ENCODE peak calls at places on chromosomes 3 and 15, in nine cellular contexts. H is heart right ventricle, G is hepatocyte, K is GM23338, E is IMR-90, D is right lobe of liver, P is tibial artery, T is H1, N is Panc1. B is an unnamed sample. For H3K36me3 and H3K4me1, the result is how much of the 10 kb centered on the place peaks cover.

GRCh38 chr3:126549861-126550487 is 8.8 kb downstream of the C3orf22 start:
- DNase-seq in E (no peak), G (no peak), D (peak), K (no peak), N (no peak), T (peak), P (no peak), H (no peak), B (peak)

GRCh38 chr3:197793246-197793645 is 2.2 kb downstream of the LRCH3 start:
- DNase-seq in K (no peak), N (no peak), E (peak), T (no peak), G (no peak), D (no peak), H (no peak), P (no peak), B (no peak)

GRCh38 chr3:162224736-162225135 is 728.1 kb downstream of the OTOL1 start:
- DNase-seq in H (no peak), D (no peak), G (no peak), P (no peak), K (no peak), T (no peak), N (no peak), E (peak), B (no peak)

GRCh38 chr3:60992395-60992794 is 258.9 kb downstream of the FHIT start:
- DNase-seq in T (no peak), G (no peak), K (no peak), N (no peak), D (no peak), P (peak), H (peak), E (no peak), B (peak)

GRCh38 chr3:66407281-66408218 is 93.3 kb downstream of the LRIG1 start:
- DNase-seq in K (peak), E (peak), T (peak), P (peak), N (peak), G (peak), D (peak), H (peak), B (no peak)

GRCh38 chr3:66035763-66036477 is 2.8 kb downstream of the MAGI1 start:
- DNase-seq in D (no peak), K (peak), N (no peak), E (no peak), T (no peak), P (no peak), G (peak), H (no peak), B (no peak)

GRCh38 chr3:174191380-174191779 is 667.8 kb upstream of the NAALADL2 start:
- DNase-seq in K (no peak), T (no peak), E (no peak), D (no peak), G (no peak), P (no peak), N (no peak), H (no peak), B (no peak)

GRCh38 chr3:188915137-188915536 is 256.6 kb upstream of the TPRG1 start:
- DNase-seq in G (no peak), T (no peak), H (no peak), N (no peak), P (no peak), D (no peak), E (peak), K (no peak), B (no peak)

GRCh38 chr3:189773056-189773455 is 141.9 kb downstream of the TP63 start:
- DNase-seq in P (no peak), K (no peak), N (no peak), D (no peak), G (peak), T (no peak), H (no peak), E (peak), B (no peak)

GRCh38 chr3:141401584-141402475 is 33.5 kb downstream of the ZBTB38 start:
- DNase-seq in T (peak), P (peak), D (peak), N (no peak), G (peak), H (no peak), K (peak), E (no peak), B (peak)

GRCh38 chr3:172233474-172234277 is 194.3 kb downstream of the FNDC3B start:
- DNase-seq in D (no peak), N (no peak), G (no peak), K (no peak), T (no peak), P (no peak), H (no peak), E (no peak), B (no peak)

GRCh38 chr3:128623762-128624176 is 26.8 kb downstream of the RPN1 start:
- DNase-seq in P (peak), G (no peak), N (no peak), T (no peak), K (no peak), E (peak), H (no peak), D (no peak), B (no peak)

GRCh38 chr3:196073188-196073838 is 8.6 kb downstream of the TFRC start:
- DNase-seq in D (no peak), G (peak), H (peak), K (peak), T (peak), E (peak), N (no peak), P (peak), B (no peak)

GRCh38 chr3:188468672-188469071 is 314.7 kb downstream of the LPP start:
- DNase-seq in G (no peak), T (no peak), K (no peak), N (no peak), E (no peak), P (peak), H (no peak), D (no peak), B (no peak)

GRCh38 chr15:65782096-65782495 is 10.0 kb downstream of the DENND4A start:
- DNase-seq in K (no peak), D (no peak), P (no peak), H (no peak), T (no peak), G (no peak), N (no peak), E (no peak), B (no peak)

GRCh38 chr3:62238003-62238402 is 135.3 kb downstream of the FEZF2 start:
- DNase-seq in N (no peak), D (no peak), G (no peak), P (no peak), E (no peak), T (no peak), K (no peak), H (no peak), B (no peak)

GRCh38 chr3:155664922-155665695 is 79.8 kb downstream of the PLCH1 start:
- DNase-seq in E (peak), K (peak), T (no peak), N (no peak), H (peak), G (peak), D (no peak), P (peak), B (peak)

GRCh38 chr15:83733206-83733605 is 79.3 kb downstream of the ADAMTSL3 start:
- DNase-seq in D (no peak), E (peak), N (no peak), P (no peak), K (peak), T (no peak), H (no peak), G (no peak), B (no peak)

GRCh38 chr3:6747017-6747416 is 113.9 kb upstream of the GRM7 start:
- DNase-seq in E (no peak), H (no peak), N (no peak), G (no peak), K (no peak), P (no peak), T (no peak), D (no peak), B (no peak)

GRCh38 chr3:54427501-54427900 is 305.1 kb downstream of the CACNA2D3 start:
- DNase-seq in P (no peak), H (no peak), K (no peak), T (no peak), N (no peak), G (no peak), D (no peak), E (no peak), B (no peak)

GRCh38 chr3:184604039-184604955 is 42.7 kb downstream of the EPHB3 start:
- DNase-seq in T (peak), P (no peak), H (no peak), E (no peak), D (no peak), N (no peak), G (no peak), K (peak), B (no peak)

GRCh38 chr15:90084876-90085423 is 17.3 kb downstream of the IDH2 start:
- DNase-seq in T (no peak), N (no peak), P (no peak), K (no peak), G (no peak), H (no peak), E (no peak), D (no peak), B (no peak)
- H3K36me3 ChIP-seq in T (under half), N (under half), P (under half), K (under half), G (under half), H (half or more), E (half or more), D (half or more), B (under half)

GRCh38 chr15:33460166-33460805 is 149.5 kb downstream of the RYR3 start:
- DNase-seq in E (no peak), H (no peak), G (no peak), N (no peak), K (no peak), T (no peak), P (no peak), D (no peak), B (no peak)
- H3K4me1 ChIP-seq in E (under half), H (under half), G (under half), N (under half), K (under half), T (under half), P (under half), D (under half), B (under half)

DNA sequence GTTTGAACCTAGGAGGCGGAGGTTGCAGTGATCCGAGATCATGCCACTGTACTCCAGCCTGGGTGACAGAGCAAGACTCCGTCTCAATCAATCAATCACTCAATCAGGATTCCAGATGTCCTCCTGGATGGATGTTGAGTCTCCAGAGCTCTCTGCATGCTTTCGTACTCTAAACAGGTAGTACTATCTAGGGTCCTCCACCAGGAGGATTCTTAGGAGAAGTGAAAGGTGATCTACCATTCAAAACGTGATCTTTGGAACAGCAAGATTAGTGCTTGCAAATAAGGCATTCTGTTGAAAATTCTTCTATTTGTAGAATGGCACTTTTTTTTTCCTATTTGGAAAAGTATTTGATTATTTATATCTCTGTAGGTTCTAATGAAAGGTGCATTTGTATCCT is 34.3 kb downstream of the CNOT10 start:
- DNase-seq in D (no peak), G (no peak), E (no peak), N (no peak), P (no peak), H (no peak), T (no peak), K (peak), B (no peak)
- H3K36me3 ChIP-seq in D (under half), G (under half), E (under half), N (under half), P (under half), H (under half), T (under half), K (under half), B (under half)

GRCh38 chr3:56923546-56924224 is 121.9 kb upstream of the ARHGEF3 start:
- DNase-seq in K (peak), P (peak), N (no peak), H (peak), D (no peak), G (peak), E (peak), T (no peak), B (no peak)
- H3K4me1 ChIP-seq in K (under half), P (under half), N (under half), H (half or more), D (under half), G (under half), E (under half), T (under half), B (under half)

DNA sequence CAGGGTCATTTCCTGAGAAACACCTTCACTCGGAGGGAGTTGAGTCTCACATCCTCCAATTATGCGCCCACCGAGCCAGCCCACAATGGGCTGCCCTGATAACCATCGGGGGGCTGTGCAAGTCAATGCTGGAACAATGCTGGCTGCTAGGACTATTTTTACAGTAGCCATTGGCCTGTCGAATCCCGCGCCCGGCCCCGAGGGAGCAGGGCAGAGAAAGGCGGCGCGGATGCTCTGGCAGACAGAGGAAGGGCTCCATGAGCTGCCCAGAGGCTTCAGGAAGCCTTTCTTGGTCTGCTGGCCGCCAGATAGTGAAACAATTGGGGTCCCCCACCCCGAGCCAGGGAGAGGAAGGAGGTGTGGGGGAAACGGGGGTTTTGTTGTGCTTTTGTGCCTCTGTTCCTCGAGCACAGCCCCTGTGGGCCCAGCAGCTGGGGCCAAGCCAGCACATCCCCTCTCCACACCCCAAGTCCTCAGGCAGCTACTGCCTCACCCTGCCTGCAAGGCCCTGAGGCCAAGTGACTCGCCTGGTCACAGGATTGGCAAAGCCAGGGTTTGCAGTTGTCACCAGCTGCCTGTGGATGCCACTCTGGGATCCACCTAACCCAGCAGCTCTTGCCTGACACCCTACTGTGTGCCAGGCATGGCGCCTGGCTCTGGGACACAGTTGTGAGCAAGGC is 39.0 kb downstream of the SLC6A6 start:
- DNase-seq in D (no peak), K (no peak), E (no peak), P (no peak), T (no peak), G (no peak), H (peak), N (no peak), B (no peak)
- H3K36me3 ChIP-seq in D (under half), K (under half), E (under half), P (under half), T (under half), G (under half), H (under half), N (under half), B (under half)

GRCh38 chr3:50169858-50170257 is 14.7 kb downstream of the SEMA3F start:
- DNase-seq in N (no peak), D (no peak), E (no peak), T (no peak), P (no peak), H (no peak), K (no peak), G (no peak), B (no peak)

GRCh38 chr3:50172615-50173220 is 17.6 kb downstream of the SEMA3F start:
- DNase-seq in T (no peak), E (no peak), H (peak), N (no peak), P (no peak), G (no peak), K (no peak), D (no peak), B (no peak)

GRCh38 chr3:50170689-50171088 is 15.6 kb downstream of the SEMA3F start:
- DNase-seq in K (no peak), D (peak), H (peak), N (no peak), E (peak), T (no peak), P (peak), G (no peak), B (no peak)

GRCh38 chr3:50173685-50174516 is 17.5 kb upstream of the GNAT1 start:
- DNase-seq in K (peak), P (no peak), T (no peak), D (no peak), N (no peak), G (no peak), E (no peak), H (no peak), B (no peak)

GRCh38 chr3:50171540-50172301 is 16.6 kb downstream of the SEMA3F start:
- DNase-seq in N (no peak), E (no peak), D (peak), P (no peak), H (no peak), K (no peak), T (no peak), G (peak), B (no peak)
- H3K4me1 ChIP-seq in N (half or more), E (under half), D (under half), P (under half), H (under half), K (under half), T (under half), G (under half), B (under half)

DNA sequence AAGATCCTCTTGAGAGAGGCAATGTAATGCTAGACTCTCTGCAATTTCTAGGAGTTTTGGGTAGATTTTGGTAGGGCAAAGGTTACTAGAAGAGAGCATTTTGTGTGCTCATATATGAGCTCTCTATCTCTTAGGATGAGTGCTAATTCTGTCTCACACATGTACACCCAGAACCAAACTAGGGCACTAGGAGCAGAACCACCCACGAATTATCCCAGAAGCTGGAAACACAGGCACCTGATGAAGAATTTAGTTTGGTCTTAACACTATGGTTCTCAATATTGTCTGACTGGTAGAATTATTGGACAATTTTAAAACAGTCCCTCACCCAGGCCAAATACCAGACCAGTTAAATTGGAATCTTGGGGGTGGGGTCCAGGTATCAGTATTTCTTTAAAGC is 94.8 kb downstream of the PRICKLE2 start:
- DNase-seq in H (no peak), G (no peak), P (no peak), D (no peak), T (no peak), E (no peak), N (no peak), K (no peak), B (no peak)
- H3K36me3 ChIP-seq in H (under half), G (under half), P (under half), D (under half), T (under half), E (under half), N (under half), K (under half), B (under half)

GRCh38 chr3:186990878-186991308 is 60.6 kb downstream of the ST6GAL1 start:
- DNase-seq in T (no peak), H (no peak), E (peak), P (no peak), K (no peak), N (no peak), D (peak), G (peak), B (no peak)
- H3K4me1 ChIP-seq in T (under half), H (under half), E (under half), P (under half), K (under half), N (under half), D (under half), G (under half), B (under half)

B was measured in ascending aorta.